ENCODE peak calls at places on chromosomes 13 and 19, in nine cellular contexts. Z is cardiac fibroblast, H is vagina, T is AG04449, V is AG10803, O is coronary artery, K is foreskin fibroblast, J is retinal pigment epithelial cell, Q is psoas muscle. M is an unnamed sample.

GRCh38 chr19:45729774-45730388 is 815 bp downstream of the FBXO46 start:
- DNase-seq in K (no peak), T (no peak), H (no peak), Z (no peak), J (no peak), O (no peak), V (no peak), Q (no peak), M (no peak)

GRCh38 chr19:32642771-32643170 is 32.2 kb downstream of the ANKRD27 start:
- DNase-seq in H (no peak), V (no peak), Q (no peak), Z (no peak), O (no peak), K (no peak), J (no peak), T (no peak), M (no peak)

GRCh38 chr13:44879452-44880058 is 109.7 kb downstream of the NUFIP1 start:
- DNase-seq in T (peak), H (no peak), Z (peak), K (peak), J (no peak), Q (no peak), V (peak), O (no peak), M (no peak)

GRCh38 chr19:42113641-42114348 is 18.5 kb downstream of the POU2F2 start:
- DNase-seq in T (peak), J (peak), K (peak), Q (peak), H (no peak), O (no peak), V (peak), Z (peak), M (peak)

GRCh38 chr19:38003427-38004099 is 96.6 kb downstream of the SIPA1L3 start:
- DNase-seq in J (no peak), V (peak), Z (peak), K (peak), O (peak), Q (peak), H (no peak), T (peak), M (no peak)

GRCh38 chr19:6777434-6777833 is 4.9 kb downstream of the VAV1 start:
- DNase-seq in Q (no peak), T (no peak), H (no peak), J (no peak), K (no peak), O (no peak), Z (no peak), V (no peak), M (no peak)

GRCh38 chr13:30047154-30047874 is 196.9 kb upstream of the UBL3 start:
- DNase-seq in O (no peak), J (no peak), Q (no peak), V (no peak), H (no peak), K (no peak), T (no peak), Z (no peak), M (no peak)

GRCh38 chr19:45816236-45817009 is 1.3 kb upstream of the RSPH6A start:
- DNase-seq in Z (no peak), J (no peak), T (no peak), V (no peak), K (no peak), Q (no peak), H (peak), O (no peak), M (no peak)

GRCh38 chr19:29598496-29598895 is 7.6 kb upstream of the POP4 start:
- DNase-seq in H (no peak), K (no peak), Z (no peak), J (no peak), V (no peak), T (no peak), Q (no peak), O (no peak), M (no peak)

GRCh38 chr13:23636360-23636759 is 66.1 kb downstream of the TNFRSF19 start:
- DNase-seq in Q (no peak), T (no peak), H (no peak), Z (no peak), V (no peak), J (no peak), K (no peak), O (no peak), M (no peak)

GRCh38 chr13:52104624-52105023 is 24.2 kb downstream of the NEK5 start:
- DNase-seq in Z (peak), T (no peak), Q (no peak), J (no peak), O (no peak), V (peak), H (no peak), K (no peak), M (no peak)

GRCh38 chr19:6362024-6362344 is 653 bp downstream of the CLPP start:
- DNase-seq in Q (no peak), Z (peak), V (no peak), T (no peak), K (no peak), O (no peak), J (no peak), H (no peak), M (no peak)

GRCh38 chr13:29436291-29436690 is 159.2 kb downstream of the SLC7A1 start:
- DNase-seq in O (no peak), K (peak), V (peak), J (no peak), Q (no peak), Z (peak), T (peak), H (no peak), M (no peak)

GRCh38 chr13:51524846-51525566 is 59.3 kb upstream of the WDFY2 start:
- DNase-seq in Z (peak), O (no peak), J (no peak), K (peak), V (peak), T (no peak), H (no peak), Q (no peak), M (no peak)

GRCh38 chr13:76684336-76684735 is 201.9 kb downstream of the KCTD12 start:
- DNase-seq in V (no peak), T (no peak), Q (no peak), J (no peak), Z (peak), K (no peak), H (no peak), O (no peak), M (no peak)

GRCh38 chr13:49938921-49939320 is 2.8 kb upstream of the SPRYD7 start:
- DNase-seq in V (no peak), Z (no peak), J (no peak), H (no peak), T (no peak), Q (no peak), O (no peak), K (no peak), M (no peak)

GRCh38 chr13:24039621-24040475 is 120.7 kb upstream of the SPATA13 start:
- DNase-seq in K (no peak), T (no peak), O (no peak), J (no peak), H (no peak), Q (no peak), V (no peak), Z (no peak), M (no peak)

GRCh38 chr13:32838985-32839384 is 177.2 kb upstream of the KL start:
- DNase-seq in T (no peak), Z (peak), V (no peak), O (no peak), K (no peak), H (no peak), J (no peak), Q (no peak), M (no peak)

GRCh38 chr13:54033323-54033861 is 1004.8 kb downstream of the OLFM4 start:
- DNase-seq in J (no peak), K (no peak), V (no peak), Z (no peak), Q (no peak), H (no peak), T (no peak), O (no peak), M (no peak)

GRCh38 chr19:48558018-48558684 is 6.2 kb downstream of the SULT2B1 start:
- DNase-seq in T (no peak), Q (no peak), H (no peak), V (peak), Z (peak), O (no peak), J (no peak), K (peak), M (no peak)

GRCh38 chr13:39821977-39822376 is 166.5 kb downstream of the COG6 start:
- DNase-seq in T (no peak), O (no peak), Z (no peak), Q (no peak), H (no peak), V (no peak), J (no peak), K (no peak), M (no peak)

GRCh38 chr13:79090552-79091159 is 315.4 kb downstream of the RBM26 start:
- DNase-seq in J (no peak), V (no peak), T (no peak), Q (no peak), H (no peak), Z (no peak), O (no peak), K (no peak), M (no peak)

DNA sequence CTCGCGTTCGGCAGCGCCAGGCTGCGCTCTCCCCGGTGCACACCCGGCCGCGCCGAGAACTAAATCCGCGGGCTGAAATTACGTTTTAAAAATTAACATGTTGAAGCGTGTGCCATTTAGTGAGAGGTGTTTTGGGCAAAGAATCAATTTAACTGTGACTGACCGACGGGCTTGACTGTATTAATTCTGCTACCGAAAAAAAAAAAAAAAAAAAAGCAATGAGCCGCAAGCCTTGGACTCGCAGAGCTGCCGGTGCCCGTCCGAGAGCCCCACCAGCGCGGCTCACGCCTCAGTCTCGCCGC is 9.6 kb upstream of the SOX1 start:
- DNase-seq in O (no peak), Q (no peak), H (no peak), K (no peak), T (no peak), J (no peak), V (no peak), Z (no peak), M (no peak)
- H3K4me3 ChIP-seq in O (no peak), Q (no peak), H (no peak), K (no peak), T (no peak), J (no peak), V (no peak), Z (no peak), M (no peak)

GRCh38 chr19:11475861-11476260 is 5.0 kb downstream of the ELAVL3 start:
- DNase-seq in H (no peak), J (no peak), Z (no peak), K (no peak), V (no peak), Q (no peak), T (no peak), O (no peak), M (no peak)
- TF ChIP-seq CTCF in H (no peak), J (no peak), Z (no peak), K (no peak), V (no peak), Q (no peak), T (no peak), O (no peak), M (no peak)

GRCh38 chr19:50702870-50703829 is 16.5 kb downstream of the SHANK1 start:
- DNase-seq in J (no peak), O (no peak), Z (peak), Q (peak), T (no peak), V (no peak), H (no peak), K (no peak), M (no peak)
- H3K4me3 ChIP-seq in J (no peak), O (no peak), Z (no peak), Q (no peak), T (no peak), V (no peak), H (no peak), K (no peak), M (no peak)

GRCh38 chr13:110869805-110870706 is 44.8 kb downstream of the ANKRD10 start:
- DNase-seq in H (peak), Q (peak), T (peak), J (peak), V (peak), O (peak), Z (peak), K (peak), M (peak)
- TF ChIP-seq CTCF in H (peak), Q (peak), T (no peak), J (peak), V (no peak), O (no peak), Z (no peak), K (no peak), M (peak)

DNA sequence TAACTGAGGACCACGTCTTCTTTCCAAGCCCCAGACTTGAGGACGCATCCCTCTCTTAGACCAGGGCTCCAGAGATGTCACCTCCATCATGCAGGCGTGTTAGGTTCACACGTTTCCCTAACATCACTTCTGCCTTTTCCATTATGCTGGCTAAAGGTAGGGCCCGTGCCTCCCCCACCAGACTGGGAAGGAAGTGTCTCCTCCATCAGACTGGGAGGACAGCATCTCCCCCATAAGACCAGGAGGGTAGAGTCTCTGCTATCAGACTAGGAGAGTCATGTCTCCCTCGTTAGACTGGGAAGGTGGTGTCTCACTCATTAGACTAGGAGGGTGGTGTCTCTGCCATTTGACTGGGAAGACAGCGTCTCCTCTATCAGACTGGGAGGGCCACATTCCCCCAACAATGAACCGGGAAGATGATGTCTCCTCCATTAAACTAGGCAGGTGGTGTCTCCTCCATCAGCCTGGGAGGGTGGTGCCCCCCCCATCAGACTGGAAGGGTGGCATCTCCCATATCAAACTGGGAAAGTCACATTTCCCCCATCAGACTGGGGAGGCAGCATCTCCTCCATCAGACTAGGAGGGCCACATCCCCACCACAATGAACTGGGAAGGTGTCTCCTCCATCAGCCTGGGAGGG is 18.1 kb upstream of the SPC24 start:
- DNase-seq in O (no peak), T (no peak), J (no peak), V (no peak), K (no peak), Q (no peak), H (no peak), Z (no peak), M (no peak)
- H3K4me3 ChIP-seq in O (no peak), T (no peak), J (no peak), V (no peak), K (no peak), Q (no peak), H (no peak), Z (no peak), M (no peak)

GRCh38 chr19:16778796-16779411 is 50.3 kb upstream of the SIN3B start:
- DNase-seq in H (no peak), Z (peak), V (peak), Q (no peak), J (no peak), O (no peak), K (peak), T (no peak), M (no peak)
- TF ChIP-seq CTCF in H (peak), Z (peak), V (peak), Q (peak), J (peak), O (no peak), K (peak), T (peak), M (peak)

GRCh38 chr19:18650048-18650435 is 13.2 kb downstream of the KLHL26 start:
- DNase-seq in O (peak), V (peak), Z (peak), T (no peak), J (no peak), K (no peak), H (no peak), Q (peak), M (no peak)

GRCh38 chr19:18649371-18650047 is 12.7 kb downstream of the KLHL26 start:
- DNase-seq in O (peak), Z (peak), T (no peak), Q (peak), J (no peak), H (no peak), K (peak), V (peak), M (no peak)

GRCh38 chr19:18651738-18652137 is 14.9 kb downstream of the KLHL26 start:
- DNase-seq in O (peak), V (no peak), Z (no peak), K (no peak), T (no peak), H (no peak), J (no peak), Q (no peak), M (no peak)

GRCh38 chr19:18650468-18651001 is 13.7 kb downstream of the KLHL26 start:
- DNase-seq in H (no peak), Z (peak), O (peak), Q (peak), K (peak), T (no peak), J (no peak), V (peak), M (no peak)

GRCh38 chr19:18651300-18651699 is 14.5 kb downstream of the KLHL26 start:
- DNase-seq in K (no peak), Z (no peak), H (no peak), V (no peak), J (no peak), T (no peak), O (no peak), Q (no peak), M (no peak)
- H3K4me3 ChIP-seq in K (no peak), Z (no peak), H (no peak), V (no peak), J (no peak), T (no peak), O (peak), Q (no peak), M (no peak)

DNA sequence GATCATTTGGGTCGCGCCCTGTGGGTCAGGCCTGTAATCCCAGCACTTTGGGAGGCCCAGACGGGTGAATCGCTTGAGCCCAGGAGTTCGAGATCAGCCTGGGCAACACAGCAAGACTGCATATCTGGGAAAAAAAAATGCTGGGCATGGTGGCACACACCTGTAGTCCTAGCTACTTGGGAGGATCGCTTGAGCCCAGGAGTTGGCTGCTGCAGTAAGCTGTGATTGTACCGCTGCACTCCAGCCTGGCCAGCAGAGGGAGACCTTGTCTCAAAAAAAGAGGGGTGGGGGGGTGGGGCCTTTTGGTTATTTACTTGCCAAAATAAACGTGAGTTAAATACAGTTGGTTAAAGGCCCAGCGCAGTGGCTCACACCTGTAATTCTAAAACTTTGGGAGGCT is 9.8 kb upstream of the ZNF544 start:
- DNase-seq in Z (peak), V (no peak), J (no peak), H (no peak), Q (no peak), K (no peak), O (no peak), T (no peak), M (no peak)
- TF ChIP-seq CTCF in Z (peak), V (no peak), J (peak), H (no peak), Q (no peak), K (no peak), O (no peak), T (no peak), M (no peak)

M was measured in AG09309.